ENCODE peak calls at places on chromosomes 11 and 22, in six cellular contexts. One of them, this sample, is unnamed.

GRCh38 chr22:37627545-37627944 is 11.9 kb upstream of the SH3BP1 start:
- DNase-seq in neuronal stem cell: no peak
- DNase-seq in mesendoderm: no peak
- DNase-seq in H1: no peak
- DNase-seq in IMR-90: no peak
- DNase-seq in mesenchymal stem cell: no peak
- DNase-seq in this sample: no peak

GRCh38 chr11:83815736-83816135 is 529.6 kb upstream of the CCDC90B start:
- DNase-seq in neuronal stem cell: no peak
- DNase-seq in mesendoderm: no peak
- DNase-seq in H1: no peak
- DNase-seq in IMR-90: peak; percentile 23
- DNase-seq in mesenchymal stem cell: no peak
- DNase-seq in this sample: no peak

GRCh38 chr11:114392735-114393667 is 7.3 kb downstream of the C11orf71 start:
- DNase-seq in neuronal stem cell: no peak
- DNase-seq in mesendoderm: no peak
- DNase-seq in H1: no peak
- DNase-seq in IMR-90: no peak
- DNase-seq in mesenchymal stem cell: no peak
- DNase-seq in this sample: no peak

GRCh38 chr11:29166306-29166705 is 850.5 kb downstream of the KCNA4 start:
- DNase-seq in neuronal stem cell: no peak
- DNase-seq in mesendoderm: no peak
- DNase-seq in H1: no peak
- DNase-seq in IMR-90: no peak
- DNase-seq in mesenchymal stem cell: no peak
- DNase-seq in this sample: no peak

GRCh38 chr11:7538023-7538422 is 24.2 kb downstream of the PPFIBP2 start:
- DNase-seq in neuronal stem cell: no peak
- DNase-seq in mesendoderm: no peak
- DNase-seq in H1: no peak
- DNase-seq in IMR-90: no peak
- DNase-seq in mesenchymal stem cell: no peak
- DNase-seq in this sample: no peak

GRCh38 chr11:14254533-14255530 is 104.2 kb downstream of the RRAS2 start:
- DNase-seq in neuronal stem cell: no peak
- DNase-seq in mesendoderm: no peak
- DNase-seq in H1: no peak
- DNase-seq in IMR-90: no peak
- DNase-seq in mesenchymal stem cell: no peak
- DNase-seq in this sample: no peak

GRCh38 chr11:23112987-23113886 is 253.0 kb upstream of the CCDC179 start:
- DNase-seq in neuronal stem cell: peak; percentile 39
- DNase-seq in mesendoderm: peak; percentile 75
- DNase-seq in H1: peak; percentile 52
- DNase-seq in IMR-90: peak; percentile 63
- DNase-seq in mesenchymal stem cell: peak; percentile 56
- DNase-seq in this sample: peak; percentile 48

GRCh38 chr11:2581931-2582435 is 117.8 kb downstream of the KCNQ1OT1 start:
- DNase-seq in neuronal stem cell: no peak
- DNase-seq in mesendoderm: no peak
- DNase-seq in H1: no peak
- DNase-seq in IMR-90: no peak
- DNase-seq in mesenchymal stem cell: no peak
- DNase-seq in this sample: peak; percentile 12

GRCh38 chr11:117871160-117871559 is 5.3 kb downstream of the FXYD6 start:
- DNase-seq in neuronal stem cell: no peak
- DNase-seq in mesendoderm: no peak
- DNase-seq in H1: no peak
- DNase-seq in IMR-90: no peak
- DNase-seq in mesenchymal stem cell: no peak
- DNase-seq in this sample: no peak

GRCh38 chr11:128470081-128470480 is 117.3 kb downstream of the ETS1 start:
- DNase-seq in neuronal stem cell: no peak
- DNase-seq in mesendoderm: no peak
- DNase-seq in H1: no peak
- DNase-seq in IMR-90: no peak
- DNase-seq in mesenchymal stem cell: no peak
- DNase-seq in this sample: no peak

GRCh38 chr11:57338152-57338551 is at the start of gene P2RX3:
- DNase-seq in neuronal stem cell: no peak
- DNase-seq in mesendoderm: no peak
- DNase-seq in H1: no peak
- DNase-seq in IMR-90: no peak
- DNase-seq in mesenchymal stem cell: no peak
- DNase-seq in this sample: no peak
- H3K27ac ChIP-seq in neuronal stem cell: no peak within 1 kb of the TSS
- H3K27ac ChIP-seq in mesendoderm: no peak within 1 kb of the TSS
- H3K27ac ChIP-seq in H1: no peak within 1 kb of the TSS
- H3K27ac ChIP-seq in IMR-90: no peak within 1 kb of the TSS
- H3K27ac ChIP-seq in mesenchymal stem cell: no peak within 1 kb of the TSS
- H3K27ac ChIP-seq in this sample: no peak within 1 kb of the TSS

GRCh38 chr11:62546937-62547625 is 475 bp upstream of the AHNAK start:
- DNase-seq in neuronal stem cell: no peak
- DNase-seq in mesendoderm: peak; percentile 76
- DNase-seq in H1: peak; percentile 67
- DNase-seq in IMR-90: peak; percentile 49
- DNase-seq in mesenchymal stem cell: peak; percentile 79
- DNase-seq in this sample: no peak
- H4K8ac ChIP-seq in neuronal stem cell: no peak overlapping the region
- H4K8ac ChIP-seq in mesendoderm: no peak overlapping the region
- H4K8ac ChIP-seq in H1: peak overlapping the region; percentile 7
- H4K8ac ChIP-seq in IMR-90: peak overlapping the region; percentile 81
- H4K8ac ChIP-seq in mesenchymal stem cell: peak overlapping the region; percentile 1
- H4K8ac ChIP-seq in this sample: no peak overlapping the region

DNA sequence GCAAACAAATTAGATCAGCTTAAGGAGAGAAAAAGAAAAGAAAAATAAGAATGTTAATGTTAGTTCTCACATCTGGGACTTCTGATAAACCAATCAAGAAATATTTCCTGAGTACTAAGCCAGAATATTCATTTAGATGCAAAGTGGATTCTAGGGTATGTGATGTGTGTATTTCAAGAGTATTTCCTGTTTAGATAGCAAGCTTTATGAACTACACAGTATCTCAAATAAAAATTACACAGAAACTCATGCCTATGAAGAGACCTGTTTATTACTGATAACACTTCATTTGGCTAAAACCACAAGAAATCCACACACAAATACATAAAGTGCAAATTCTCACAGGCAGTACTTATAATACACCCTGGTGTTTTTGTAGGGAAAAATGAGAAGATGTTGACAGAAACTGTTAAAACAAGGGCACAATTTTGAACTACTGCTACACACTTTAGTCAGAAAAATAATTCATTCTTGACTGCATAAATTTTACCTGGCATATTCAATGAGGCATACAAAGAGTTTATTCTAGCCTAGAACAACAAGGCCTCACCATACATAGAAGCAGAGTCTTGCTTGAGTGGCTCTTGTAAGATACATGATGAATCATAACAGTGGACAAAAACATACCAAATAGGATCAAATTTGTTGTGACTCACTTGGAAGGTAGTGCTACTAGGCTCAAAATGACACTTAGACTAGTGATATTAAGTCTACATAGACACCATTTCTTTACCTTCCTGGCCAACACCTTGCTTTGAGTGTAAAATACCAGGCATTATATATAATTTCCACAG is 18.8 kb upstream of the P4HA3 start:
- DNase-seq in neuronal stem cell: no peak
- DNase-seq in mesendoderm: no peak
- DNase-seq in H1: no peak
- DNase-seq in IMR-90: peak; percentile 80
- DNase-seq in mesenchymal stem cell: peak; percentile 54
- DNase-seq in this sample: no peak
- H3K27ac ChIP-seq in neuronal stem cell: no peak overlapping the region
- H3K27ac ChIP-seq in mesendoderm: no peak overlapping the region
- H3K27ac ChIP-seq in H1: no peak overlapping the region
- H3K27ac ChIP-seq in IMR-90: no peak overlapping the region
- H3K27ac ChIP-seq in mesenchymal stem cell: no peak overlapping the region
- H3K27ac ChIP-seq in this sample: no peak overlapping the region

GRCh38 chr11:61814242-61814957 is 2.4 kb downstream of the FADS1 start:
- DNase-seq in neuronal stem cell: no peak
- DNase-seq in mesendoderm: peak; percentile 82
- DNase-seq in H1: no peak
- DNase-seq in IMR-90: no peak
- DNase-seq in mesenchymal stem cell: no peak
- DNase-seq in this sample: peak; percentile 76
- H4K8ac ChIP-seq in neuronal stem cell: no peak overlapping the region
- H4K8ac ChIP-seq in mesendoderm: no peak overlapping the region
- H4K8ac ChIP-seq in H1: peak overlapping the region; percentile 26
- H4K8ac ChIP-seq in IMR-90: peak overlapping the region; percentile 89
- H4K8ac ChIP-seq in mesenchymal stem cell: peak overlapping the region; percentile 81
- H4K8ac ChIP-seq in this sample: no peak overlapping the region

GRCh38 chr11:63762662-63763505 is 5.7 kb downstream of the ZFTA start:
- DNase-seq in neuronal stem cell: peak; percentile 71
- DNase-seq in mesendoderm: peak; percentile 80
- DNase-seq in H1: peak; percentile 77
- DNase-seq in IMR-90: no peak
- DNase-seq in mesenchymal stem cell: peak; percentile 43
- DNase-seq in this sample: peak; percentile 58

GRCh38 chr11:63761870-63762661 is 6.5 kb downstream of the ZFTA start:
- DNase-seq in neuronal stem cell: peak; percentile 55
- DNase-seq in mesendoderm: peak; percentile 95
- DNase-seq in H1: peak; percentile 87
- DNase-seq in IMR-90: no peak
- DNase-seq in mesenchymal stem cell: peak; percentile 31
- DNase-seq in this sample: peak; percentile 88

GRCh38 chr11:63764712-63765631 is 3.6 kb downstream of the ZFTA start:
- DNase-seq in neuronal stem cell: no peak
- DNase-seq in mesendoderm: peak; percentile 85
- DNase-seq in H1: peak; percentile 70
- DNase-seq in IMR-90: no peak
- DNase-seq in mesenchymal stem cell: no peak
- DNase-seq in this sample: peak; percentile 77

GRCh38 chr11:63764201-63764711 is 4.3 kb downstream of the ZFTA start:
- DNase-seq in neuronal stem cell: no peak
- DNase-seq in mesendoderm: no peak
- DNase-seq in H1: no peak
- DNase-seq in IMR-90: no peak
- DNase-seq in mesenchymal stem cell: no peak
- DNase-seq in this sample: no peak

GRCh38 chr11:63763506-63764200 is 4.9 kb downstream of the ZFTA start:
- DNase-seq in neuronal stem cell: peak; percentile 76
- DNase-seq in mesendoderm: peak; percentile 88
- DNase-seq in H1: peak; percentile 91
- DNase-seq in IMR-90: no peak
- DNase-seq in mesenchymal stem cell: no peak
- DNase-seq in this sample: peak; percentile 91
- H3K27ac ChIP-seq in neuronal stem cell: peak overlapping the region; percentile 93
- H3K27ac ChIP-seq in mesendoderm: peak overlapping the region; percentile 99
- H3K27ac ChIP-seq in H1: peak overlapping the region; percentile 78
- H3K27ac ChIP-seq in IMR-90: no peak overlapping the region
- H3K27ac ChIP-seq in mesenchymal stem cell: no peak overlapping the region
- H3K27ac ChIP-seq in this sample: no peak overlapping the region

GRCh38 chr11:121293276-121293569 is 652 bp downstream of the SC5D start:
- DNase-seq in neuronal stem cell: no peak
- DNase-seq in mesendoderm: no peak
- DNase-seq in H1: no peak
- DNase-seq in IMR-90: peak; percentile 31
- DNase-seq in mesenchymal stem cell: peak; percentile 66
- DNase-seq in this sample: no peak

GRCh38 chr11:121292503-121293275 is at the start of gene SC5D:
- DNase-seq in neuronal stem cell: peak; percentile 89
- DNase-seq in mesendoderm: peak; percentile 98
- DNase-seq in H1: peak; percentile 94
- DNase-seq in IMR-90: peak; percentile 90
- DNase-seq in mesenchymal stem cell: peak; percentile 95
- DNase-seq in this sample: peak; percentile 98

GRCh38 chr11:121295246-121296007 is 2.9 kb downstream of the SC5D start:
- DNase-seq in neuronal stem cell: peak; percentile 14
- DNase-seq in mesendoderm: peak; percentile 44
- DNase-seq in H1: no peak
- DNase-seq in IMR-90: no peak
- DNase-seq in mesenchymal stem cell: peak; percentile 10
- DNase-seq in this sample: no peak

GRCh38 chr11:121291319-121291718 is 1.3 kb upstream of the SC5D start:
- DNase-seq in neuronal stem cell: no peak
- DNase-seq in mesendoderm: no peak
- DNase-seq in H1: no peak
- DNase-seq in IMR-90: no peak
- DNase-seq in mesenchymal stem cell: no peak
- DNase-seq in this sample: no peak

DNA sequence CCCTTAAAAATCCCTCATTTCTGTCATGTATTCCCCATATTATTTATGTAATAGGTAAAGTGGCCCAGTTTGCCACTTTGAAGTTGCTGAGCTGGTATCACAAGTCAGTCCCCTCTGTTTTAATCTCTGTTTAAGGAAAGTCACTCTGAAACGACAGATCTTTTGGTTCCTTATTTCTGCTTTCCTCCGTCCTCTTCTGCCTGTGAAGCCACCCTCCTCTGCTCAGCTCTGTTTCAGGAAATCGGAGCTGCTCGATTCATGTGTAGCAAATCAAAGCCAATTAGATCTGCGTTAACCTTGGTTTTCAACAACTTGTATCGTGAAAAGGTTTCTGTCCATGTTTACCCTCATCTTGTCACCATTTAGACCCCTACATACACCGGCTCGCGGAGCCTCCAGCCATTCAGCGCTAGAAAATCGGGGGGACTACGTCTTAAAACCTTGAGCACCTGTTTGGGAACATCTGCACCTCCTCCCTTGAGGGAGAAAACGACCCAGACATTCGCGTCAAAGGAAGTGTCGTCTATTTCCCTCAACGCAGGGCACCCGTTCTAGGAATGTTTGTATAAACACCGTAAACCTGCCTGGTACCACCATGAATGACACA is 572 bp upstream of the SC5D start:
- DNase-seq in neuronal stem cell: no peak
- DNase-seq in mesendoderm: peak; percentile 42
- DNase-seq in H1: no peak
- DNase-seq in IMR-90: peak; percentile 5
- DNase-seq in mesenchymal stem cell: no peak
- DNase-seq in this sample: peak; percentile 42
- H4K8ac ChIP-seq in neuronal stem cell: no peak overlapping the region
- H4K8ac ChIP-seq in mesendoderm: no peak overlapping the region
- H4K8ac ChIP-seq in H1: peak overlapping the region; percentile 57
- H4K8ac ChIP-seq in IMR-90: peak overlapping the region; percentile 61
- H4K8ac ChIP-seq in mesenchymal stem cell: peak overlapping the region; percentile 96
- H4K8ac ChIP-seq in this sample: no peak overlapping the region

This sample was measured in H9.